ENCODE peak calls at places on chromosomes 11 and 22, in four cellular contexts. R is pulmonary artery endothelial cell, G is A549, A is NCI-H460. O is an unnamed sample.

GRCh38 chr11:15901790-15902189 is 454.6 kb downstream of the SOX6 start:
- DNase-seq in R (no peak), G (no peak), A (no peak), O (no peak)

GRCh38 chr11:22703561-22703960 is 37.1 kb downstream of the GAS2 start:
- DNase-seq in R (no peak), G (no peak), A (no peak), O (no peak)

GRCh38 chr11:47143322-47143721 is 33.4 kb downstream of the ARFGAP2 start:
- DNase-seq in R (no peak), G (no peak), A (no peak), O (no peak)

GRCh38 chr11:8384199-8384821 is 120.6 kb upstream of the LMO1 start:
- DNase-seq in R (no peak), G (no peak), A (no peak), O (no peak)

GRCh38 chr11:119778391-119779194 is 49.6 kb upstream of the NECTIN1 start:
- DNase-seq in R (no peak), G (no peak), A (no peak), O (no peak)

GRCh38 chr11:12386745-12387144 is 9.4 kb downstream of the PARVA start:
- DNase-seq in R (no peak), G (no peak), A (no peak), O (no peak)

GRCh38 chr22:43996170-43996980 is 27.7 kb upstream of the PARVB start:
- DNase-seq in R (no peak), G (no peak), A (no peak), O (peak)

GRCh38 chr11:62954478-62954877 is 30.3 kb downstream of the SLC22A6 start:
- DNase-seq in R (no peak), G (no peak), A (no peak), O (no peak)

GRCh38 chr22:30694638-30695350 is at the start of gene OSBP2:
- DNase-seq in R (no peak), G (no peak), A (no peak), O (peak)

GRCh38 chr11:44992181-44992582 is 41.5 kb upstream of the TP53I11 start:
- DNase-seq in R (no peak), G (no peak), A (no peak), O (no peak)

GRCh38 chr11:102810943-102811528 is 13.1 kb upstream of the MMP1 start:
- DNase-seq in R (no peak), G (peak), A (no peak), O (no peak)

GRCh38 chr22:37242395-37242918 is 1.6 kb downstream of the RAC2 start:
- DNase-seq in R (no peak), G (no peak), A (no peak), O (peak)

GRCh38 chr11:125886997-125887372 is 483 bp upstream of the HYLS1 start:
- DNase-seq in R (no peak), G (no peak), A (no peak), O (peak)

GRCh38 chr11:101269390-101269789 is 139.8 kb upstream of the PGR start:
- DNase-seq in R (no peak), G (no peak), A (no peak), O (no peak)

GRCh38 chr11:76232026-76232665 is 25.8 kb upstream of the WNT11 start:
- DNase-seq in R (no peak), G (no peak), A (no peak), O (no peak)

GRCh38 chr22:40431021-40431420 is 60.6 kb downstream of the SGSM3 start:
- DNase-seq in R (no peak), G (no peak), A (no peak), O (no peak)

GRCh38 chr11:65274734-65275682 is 13.2 kb downstream of the POLA2 start:
- DNase-seq in R (peak), G (peak), A (peak), O (peak)

GRCh38 chr11:117738246-117738957 is 58.6 kb downstream of the DSCAML1 start:
- DNase-seq in R (no peak), G (no peak), A (no peak), O (no peak)

GRCh38 chr11:86803641-86804040 is 3.3 kb downstream of the PRSS23 start:
- DNase-seq in R (peak), G (no peak), A (no peak), O (no peak)

GRCh38 chr11:14065692-14066091 is 103.2 kb downstream of the SPON1 start:
- DNase-seq in R (no peak), G (no peak), A (no peak), O (no peak)

GRCh38 chr11:116931206-116931953 is 94.0 kb upstream of the APOA1 start:
- DNase-seq in R (peak), G (no peak), A (no peak), O (peak)

GRCh38 chr22:23570681-23571080 is 9.4 kb downstream of the IGLL1 start:
- DNase-seq in R (no peak), G (no peak), A (no peak), O (no peak)

O was measured in left cardiac atrium.